ENCODE peak calls at places on chromosomes 4 and X, in six cellular contexts. I, E, M, W, J and C are unnamed samples.

GRCh38 chr4:152165146-152165545 is 370.7 kb downstream of the FBXW7 start:
- DNase-seq in J (no peak), I (no peak), E (no peak), W (no peak), M (no peak), C (no peak)

GRCh38 chr4:120815361-120815760 is 107.2 kb downstream of the PRDM5 start:
- DNase-seq in I (no peak), W (no peak), E (no peak), M (no peak), J (no peak), C (no peak)

GRCh38 chr4:102157984-102158383 is 187.3 kb downstream of the SLC39A8 start:
- DNase-seq in M (no peak), J (no peak), W (no peak), I (no peak), E (no peak), C (no peak)

GRCh38 chrX:24100713-24101112 is 46.0 kb downstream of the EIF2S3 start:
- DNase-seq in E (no peak), M (no peak), W (no peak), J (no peak), I (no peak), C (no peak)

GRCh38 chr4:91914176-91914804 is 389.5 kb upstream of the GRID2 start:
- DNase-seq in M (no peak), W (no peak), E (peak), I (no peak), J (no peak), C (no peak)

GRCh38 chr4:162056947-162057346 is 106.9 kb downstream of the FSTL5 start:
- DNase-seq in J (no peak), I (no peak), W (no peak), E (no peak), M (no peak), C (no peak)

GRCh38 chr4:182745268-182745667 is 171.9 kb downstream of the DCTD start:
- DNase-seq in M (no peak), W (no peak), I (no peak), J (no peak), E (no peak), C (no peak)

GRCh38 chr4:144817081-144817480 is 171.1 kb downstream of the HHIP start:
- DNase-seq in E (no peak), I (no peak), J (no peak), W (no peak), M (no peak), C (no peak)

DNA sequence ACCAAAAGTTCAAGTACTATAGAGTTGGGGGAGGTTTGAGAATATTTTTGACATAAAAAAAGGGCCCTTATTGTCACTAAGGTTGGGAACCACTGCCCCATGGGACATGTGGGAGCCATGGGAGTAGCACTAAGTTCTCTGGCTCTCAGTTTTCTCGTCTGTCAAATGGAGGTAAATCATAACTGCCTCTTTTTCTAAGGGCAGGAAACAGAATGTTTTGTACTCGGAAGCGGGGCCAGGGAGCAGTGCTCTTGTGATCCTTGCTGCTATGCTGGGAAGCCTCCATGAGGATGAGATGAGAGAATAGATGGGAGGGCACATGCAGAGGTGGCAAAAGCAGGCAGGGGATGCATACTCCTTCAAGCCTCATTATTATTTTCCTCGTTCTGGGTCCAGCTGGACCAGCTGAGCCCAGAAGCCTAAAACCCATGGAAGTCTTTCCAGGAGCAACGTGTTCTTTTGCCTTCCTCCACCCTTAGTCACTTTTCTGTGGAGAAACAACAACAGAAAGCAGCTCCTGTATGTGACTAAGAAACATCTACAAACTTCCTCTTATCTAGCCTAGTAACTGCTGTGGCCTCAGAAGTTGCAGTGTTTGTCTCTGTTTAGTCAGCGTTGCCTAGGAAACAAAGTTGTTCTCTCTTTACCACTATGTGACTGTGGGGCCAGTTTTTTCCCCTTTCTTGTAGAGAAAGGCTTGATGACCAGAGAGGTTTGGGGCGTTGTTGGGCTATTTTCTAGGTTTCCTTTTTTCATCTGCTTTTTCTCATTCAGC is 64.8 kb downstream of the TSC22D3 start:
- DNase-seq in W (no peak), E (peak), M (peak), I (peak), J (peak), C (peak)
- TF ChIP-seq POLR2A in W (no peak), E (no peak), M (peak), I (no peak), J (no peak), C (no peak)

GRCh38 chr4:7103599-7104365 is 35.9 kb upstream of the GRPEL1 start:
- DNase-seq in I (peak), E (peak), J (no peak), W (peak), M (peak), C (no peak)

GRCh38 chr4:7101692-7102515 is 34.0 kb upstream of the GRPEL1 start:
- DNase-seq in W (peak), M (peak), J (peak), I (peak), E (peak), C (peak)

GRCh38 chr4:7104366-7105031 is 36.6 kb upstream of the GRPEL1 start:
- DNase-seq in M (no peak), J (no peak), I (no peak), W (no peak), E (no peak), C (no peak)

GRCh38 chr4:7105261-7105660 is 37.4 kb upstream of the GRPEL1 start:
- DNase-seq in I (no peak), M (no peak), J (no peak), W (no peak), E (no peak), C (no peak)

DNA sequence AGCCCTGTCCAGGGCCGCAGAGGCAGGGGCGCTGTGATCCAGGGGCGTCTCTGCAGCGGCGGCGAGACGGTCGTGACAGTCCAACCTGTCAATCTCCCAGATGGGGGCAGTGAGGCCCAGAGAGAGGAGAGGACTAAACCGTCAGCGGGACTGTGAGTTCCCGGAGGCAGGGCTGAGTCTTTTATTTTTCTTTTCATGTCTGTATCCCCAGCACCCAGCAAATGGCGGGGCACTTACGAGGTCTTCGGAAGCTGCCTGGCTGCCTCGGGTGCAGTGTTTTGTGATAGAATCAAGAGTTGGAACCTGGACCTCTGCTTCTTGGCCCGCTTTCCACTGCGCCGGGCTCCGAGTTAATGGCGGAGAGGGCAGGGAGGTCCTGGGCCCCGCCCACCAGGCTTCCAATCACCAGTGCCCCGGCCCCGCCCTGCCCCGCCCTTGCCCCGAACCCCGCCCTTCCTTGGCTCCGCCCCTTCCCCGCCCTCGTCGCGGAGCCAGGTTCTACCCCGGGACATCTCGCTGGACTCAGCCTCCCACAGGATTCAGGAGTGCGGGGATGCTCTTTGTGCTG is 35.3 kb upstream of the GRPEL1 start:
- DNase-seq in E (peak), I (peak), M (peak), W (peak), J (peak), C (peak)
- TF ChIP-seq POLR2A in E (peak), I (peak), M (peak), W (no peak), J (peak), C (peak)

GRCh38 chr4:67700874-67701850 is at the start of gene UBA6:
- DNase-seq in M (peak), E (peak), J (peak), W (peak), I (peak), C (peak)
- TF ChIP-seq POLR2A in M (peak), E (peak), J (peak), W (no peak), I (peak), C (peak)

GRCh38 chr4:39030726-39031125 is 1.5 kb downstream of the TMEM156 start:
- DNase-seq in I (no peak), M (no peak), E (no peak), W (no peak), J (no peak), C (no peak)

GRCh38 chr4:39037491-39037825 is 5.2 kb upstream of the TMEM156 start:
- DNase-seq in W (no peak), J (no peak), I (no peak), E (no peak), M (no peak), C (no peak)

GRCh38 chr4:39036172-39036571 is 4.0 kb upstream of the TMEM156 start:
- DNase-seq in J (no peak), I (no peak), E (peak), M (no peak), W (no peak), C (no peak)

GRCh38 chr4:39029752-39030694 is 2.2 kb downstream of the TMEM156 start:
- DNase-seq in J (no peak), M (no peak), I (no peak), E (no peak), W (no peak), C (no peak)

GRCh38 chr4:39032218-39033085 is at the start of gene TMEM156:
- DNase-seq in J (no peak), E (no peak), I (no peak), M (no peak), W (no peak), C (no peak)
- TF ChIP-seq POLR2A in J (peak), E (no peak), I (no peak), M (peak), W (no peak), C (no peak)

GRCh38 chr4:153465922-153466636 is at the start of gene TMEM131L:
- DNase-seq in M (peak), J (peak), E (peak), W (peak), I (peak), C (peak)
- TF ChIP-seq POLR2A in M (peak), J (peak), E (peak), W (no peak), I (peak), C (peak)

GRCh38 chrX:49067285-49068120 is 6.3 kb downstream of the PRAF2 start:
- DNase-seq in W (no peak), J (no peak), I (no peak), E (no peak), M (no peak), C (no peak)
- TF ChIP-seq POLR2A in W (no peak), J (no peak), I (no peak), E (no peak), M (no peak), C (no peak)

GRCh38 chrX:131826572-131826971 is 196.5 kb upstream of the STK26 start:
- DNase-seq in W (no peak), E (no peak), M (no peak), I (no peak), J (no peak), C (no peak)

GRCh38 chrX:131831185-131831520 is 191.9 kb upstream of the STK26 start:
- DNase-seq in I (no peak), E (no peak), W (no peak), J (no peak), M (no peak), C (no peak)

GRCh38 chrX:131828482-131828881 is 194.6 kb upstream of the STK26 start:
- DNase-seq in W (no peak), J (no peak), I (no peak), E (peak), M (no peak), C (no peak)

GRCh38 chrX:131830400-131831184 is 192.5 kb upstream of the STK26 start:
- DNase-seq in M (peak), J (no peak), I (no peak), W (peak), E (peak), C (peak)

DNA sequence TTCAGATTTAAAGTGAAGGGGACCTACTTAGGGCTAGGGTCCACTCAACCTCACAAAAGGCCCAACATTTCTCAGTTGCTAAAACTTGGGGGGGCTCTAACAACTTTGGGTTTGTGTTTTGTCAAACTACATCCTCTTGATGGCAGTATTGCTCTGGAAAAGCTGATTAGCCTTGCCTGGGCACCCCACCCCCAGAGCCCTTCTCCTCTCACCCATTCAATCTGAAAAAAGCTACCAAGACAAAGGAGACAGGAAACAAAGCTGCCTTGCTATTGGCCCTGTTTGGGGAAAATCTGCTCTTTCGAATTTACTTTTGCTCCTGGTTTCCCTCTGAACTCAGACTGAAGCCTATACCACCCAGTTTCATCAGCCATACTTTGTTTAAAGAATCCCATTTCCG is 195.2 kb upstream of the STK26 start:
- DNase-seq in W (no peak), E (no peak), M (no peak), I (no peak), J (no peak), C (no peak)
- TF ChIP-seq POLR2A in W (no peak), E (no peak), M (no peak), I (no peak), J (no peak), C (no peak)